ENCODE peak calls at places on chromosomes 11 and 22, in nine cellular contexts. One of them, this sample, is unnamed.

GRCh38 chr11:35042906-35043305 is 96.1 kb upstream of the CD44 start:
- DNase-seq in ELF-1: no peak
- DNase-seq in T-helper 1 cell: no peak
- DNase-seq in HuH-7.5: no peak
- DNase-seq in iris pigment epithelial cell: no peak
- DNase-seq in PC-3: no peak
- DNase-seq in fibroblast of pulmonary artery: no peak
- DNase-seq in astrocyte of the cerebellum: no peak
- DNase-seq in NCI-H510A: no peak
- DNase-seq in this sample: no peak

GRCh38 chr11:19800162-19800561 is 87.5 kb downstream of the NAV2 start:
- DNase-seq in T-helper 1 cell: no peak
- DNase-seq in astrocyte of the cerebellum: no peak
- DNase-seq in iris pigment epithelial cell: peak
- DNase-seq in ELF-1: no peak
- DNase-seq in NCI-H510A: no peak
- DNase-seq in PC-3: no peak
- DNase-seq in fibroblast of pulmonary artery: no peak
- DNase-seq in HuH-7.5: no peak
- DNase-seq in this sample: no peak

GRCh38 chr11:75815345-75815983 is 454 bp downstream of the UVRAG start:
- DNase-seq in PC-3: peak
- DNase-seq in T-helper 1 cell: peak
- DNase-seq in astrocyte of the cerebellum: no peak
- DNase-seq in fibroblast of pulmonary artery: peak
- DNase-seq in HuH-7.5: peak
- DNase-seq in NCI-H510A: no peak
- DNase-seq in iris pigment epithelial cell: peak
- DNase-seq in ELF-1: peak
- DNase-seq in this sample: no peak

GRCh38 chr22:23682827-23683355 is 7.9 kb upstream of the RGL4 start:
- DNase-seq in PC-3: no peak
- DNase-seq in ELF-1: peak
- DNase-seq in HuH-7.5: no peak
- DNase-seq in T-helper 1 cell: no peak
- DNase-seq in fibroblast of pulmonary artery: no peak
- DNase-seq in iris pigment epithelial cell: no peak
- DNase-seq in astrocyte of the cerebellum: no peak
- DNase-seq in NCI-H510A: no peak
- DNase-seq in this sample: no peak

GRCh38 chr11:16226245-16226644 is 130.1 kb downstream of the SOX6 start:
- DNase-seq in astrocyte of the cerebellum: no peak
- DNase-seq in PC-3: peak
- DNase-seq in NCI-H510A: peak
- DNase-seq in HuH-7.5: no peak
- DNase-seq in ELF-1: no peak
- DNase-seq in T-helper 1 cell: no peak
- DNase-seq in fibroblast of pulmonary artery: peak
- DNase-seq in iris pigment epithelial cell: peak
- DNase-seq in this sample: no peak

GRCh38 chr11:61897387-61898246 is 6.3 kb upstream of the FADS3 start:
- DNase-seq in fibroblast of pulmonary artery: peak
- DNase-seq in HuH-7.5: peak
- DNase-seq in ELF-1: peak
- DNase-seq in T-helper 1 cell: peak
- DNase-seq in NCI-H510A: peak
- DNase-seq in PC-3: peak
- DNase-seq in iris pigment epithelial cell: peak
- DNase-seq in astrocyte of the cerebellum: no peak
- DNase-seq in this sample: no peak

GRCh38 chr11:83819936-83820549 is 533.9 kb upstream of the CCDC90B start:
- DNase-seq in HuH-7.5: no peak
- DNase-seq in iris pigment epithelial cell: peak
- DNase-seq in NCI-H510A: peak
- DNase-seq in fibroblast of pulmonary artery: peak
- DNase-seq in astrocyte of the cerebellum: peak
- DNase-seq in ELF-1: no peak
- DNase-seq in T-helper 1 cell: no peak
- DNase-seq in PC-3: peak
- DNase-seq in this sample: peak

GRCh38 chr11:107928767-107929507 is 689 bp downstream of the RAB39A start:
- DNase-seq in NCI-H510A: peak
- DNase-seq in iris pigment epithelial cell: no peak
- DNase-seq in T-helper 1 cell: no peak
- DNase-seq in ELF-1: peak
- DNase-seq in HuH-7.5: no peak
- DNase-seq in PC-3: no peak
- DNase-seq in fibroblast of pulmonary artery: no peak
- DNase-seq in astrocyte of the cerebellum: no peak
- DNase-seq in this sample: no peak

GRCh38 chr22:32850591-32851517 is 49.3 kb downstream of the TIMP3 start:
- DNase-seq in iris pigment epithelial cell: peak
- DNase-seq in HuH-7.5: no peak
- DNase-seq in astrocyte of the cerebellum: no peak
- DNase-seq in PC-3: no peak
- DNase-seq in T-helper 1 cell: no peak
- DNase-seq in ELF-1: no peak
- DNase-seq in fibroblast of pulmonary artery: peak
- DNase-seq in NCI-H510A: no peak
- DNase-seq in this sample: no peak

GRCh38 chr22:49735411-49736311 is 92.0 kb downstream of the BRD1 start:
- DNase-seq in NCI-H510A: no peak
- DNase-seq in astrocyte of the cerebellum: no peak
- DNase-seq in HuH-7.5: no peak
- DNase-seq in iris pigment epithelial cell: no peak
- DNase-seq in T-helper 1 cell: no peak
- DNase-seq in PC-3: peak
- DNase-seq in ELF-1: peak
- DNase-seq in fibroblast of pulmonary artery: peak
- DNase-seq in this sample: no peak

GRCh38 chr11:725624-726202 is 19.7 kb downstream of the EPS8L2 start:
- DNase-seq in HuH-7.5: no peak
- DNase-seq in astrocyte of the cerebellum: no peak
- DNase-seq in iris pigment epithelial cell: no peak
- DNase-seq in NCI-H510A: no peak
- DNase-seq in PC-3: no peak
- DNase-seq in fibroblast of pulmonary artery: no peak
- DNase-seq in ELF-1: no peak
- DNase-seq in T-helper 1 cell: no peak
- DNase-seq in this sample: no peak

GRCh38 chr11:69867076-69868002 is 48.1 kb upstream of the FGF3 start:
- DNase-seq in fibroblast of pulmonary artery: peak
- DNase-seq in ELF-1: no peak
- DNase-seq in PC-3: peak
- DNase-seq in HuH-7.5: no peak
- DNase-seq in NCI-H510A: no peak
- DNase-seq in iris pigment epithelial cell: peak
- DNase-seq in astrocyte of the cerebellum: peak
- DNase-seq in T-helper 1 cell: no peak
- DNase-seq in this sample: no peak

GRCh38 chr22:27788889-27789288 is 12.7 kb downstream of the MN1 start:
- DNase-seq in HuH-7.5: no peak
- DNase-seq in fibroblast of pulmonary artery: no peak
- DNase-seq in ELF-1: no peak
- DNase-seq in T-helper 1 cell: no peak
- DNase-seq in iris pigment epithelial cell: no peak
- DNase-seq in PC-3: no peak
- DNase-seq in astrocyte of the cerebellum: no peak
- DNase-seq in NCI-H510A: no peak
- DNase-seq in this sample: no peak

GRCh38 chr22:49828599-49828965 is 909 bp upstream of the BRD1 start:
- DNase-seq in PC-3: no peak
- DNase-seq in ELF-1: no peak
- DNase-seq in NCI-H510A: no peak
- DNase-seq in iris pigment epithelial cell: no peak
- DNase-seq in T-helper 1 cell: no peak
- DNase-seq in HuH-7.5: no peak
- DNase-seq in fibroblast of pulmonary artery: no peak
- DNase-seq in astrocyte of the cerebellum: no peak
- DNase-seq in this sample: no peak

This sample was measured in AG04450.